ENCODE peak calls at places on chromosomes 6 and 20, in four cellular contexts. Y is SK-N-SH, G is H1, I is HepG2. W is an unnamed sample.
A peak's percentile ranks its signal among the peaks of the same experiment; 100 is the strongest.

GRCh38 chr6:156185113-156185512 is 592.1 kb upstream of the ARID1B start:
- DNase-seq in Y (no peak), G (no peak), I (no peak), W (no peak)

GRCh38 chr6:31882344-31882743 is 3.5 kb upstream of the SLC44A4 start:
- DNase-seq in Y (no peak), G (no peak), I (no peak), W (no peak)

GRCh38 chr6:108526739-108527174 is 34.0 kb upstream of the FOXO3 start:
- DNase-seq in Y (peak; percentile 64), G (no peak), I (peak; percentile 55), W (no peak)

GRCh38 chr20:2840967-2841531 is 504 bp downstream of the VPS16 start:
- DNase-seq in Y (peak; percentile 85), G (no peak), I (peak; percentile 66), W (no peak)

GRCh38 chr20:35252037-35252461 is 25.6 kb downstream of the MMP24 start:
- DNase-seq in Y (no peak), G (no peak), I (no peak), W (no peak)

GRCh38 chr6:43572015-43572414 is 3.8 kb downstream of the XPO5 start:
- DNase-seq in Y (no peak), G (no peak), I (no peak), W (no peak)

GRCh38 chr20:9454781-9455180 is 59.6 kb upstream of the LAMP5 start:
- DNase-seq in Y (no peak), G (no peak), I (no peak), W (no peak)

GRCh38 chr6:3316818-3317217 is 58.1 kb downstream of the PSMG4 start:
- DNase-seq in Y (no peak), G (no peak), I (no peak), W (no peak)

GRCh38 chr20:56875052-56875663 is 246.1 kb downstream of the TFAP2C start:
- DNase-seq in Y (no peak), G (no peak), I (no peak), W (peak; percentile 10)

GRCh38 chr6:134041093-134041492 is 11.3 kb downstream of the SLC2A12 start:
- DNase-seq in Y (no peak), G (no peak), I (no peak), W (peak; percentile 35)

GRCh38 chr20:2599265-2600060 is 53.0 kb upstream of the NOP56 start:
- DNase-seq in Y (no peak), G (no peak), I (no peak), W (no peak)

GRCh38 chr20:58135441-58136170 is 92.8 kb downstream of the ANKRD60 start:
- DNase-seq in Y (no peak), G (no peak), I (no peak), W (no peak)

GRCh38 chr20:63693079-63693974 is 3.1 kb upstream of the TNFRSF6B start:
- DNase-seq in Y (no peak), G (no peak), I (no peak), W (no peak)

GRCh38 chr20:21365771-21366170 is 31.6 kb downstream of the NKX2-4 start:
- DNase-seq in Y (no peak), G (no peak), I (no peak), W (no peak)

GRCh38 chr6:169386431-169387057 is 132.9 kb upstream of the THBS2 start:
- DNase-seq in Y (peak; percentile 24), G (no peak), I (no peak), W (no peak)

GRCh38 chr6:139637766-139638165 is 263.3 kb upstream of the CITED2 start:
- DNase-seq in Y (no peak), G (no peak), I (no peak), W (no peak)

GRCh38 chr20:62691485-62691884 is 17.2 kb upstream of the NTSR1 start:
- DNase-seq in Y (no peak), G (no peak), I (no peak), W (no peak)

GRCh38 chr20:45305262-45305661 is 1.4 kb upstream of the RBPJL start:
- DNase-seq in Y (no peak), G (no peak), I (no peak), W (no peak)

GRCh38 chr6:43622541-43622940 is 6.5 kb downstream of the GTPBP2 start:
- DNase-seq in Y (no peak), G (no peak), I (no peak), W (no peak)

GRCh38 chr6:90663873-90664272 is 77.0 kb upstream of the MAP3K7 start:
- DNase-seq in Y (no peak), G (peak; percentile 7), I (no peak), W (peak; percentile 18)

GRCh38 chr6:38499697-38500096 is 140.0 kb downstream of the BTBD9 start:
- DNase-seq in Y (no peak), G (no peak), I (no peak), W (no peak)

GRCh38 chr6:19837511-19838441 is 606 bp downstream of the ID4 start:
- DNase-seq in Y (peak; percentile 75), G (no peak), I (peak; percentile 21), W (no peak)

GRCh38 chr6:85460154-85460950 is 10.5 kb downstream of the NT5E start:
- DNase-seq in Y (no peak), G (no peak), I (no peak), W (no peak)

GRCh38 chr6:47168176-47168575 is 126.0 kb upstream of the ADGRF1 start:
- DNase-seq in Y (no peak), G (no peak), I (peak; percentile 52), W (peak; percentile 84)

GRCh38 chr20:62151225-62151624 is 7.7 kb downstream of the SS18L1 start:
- DNase-seq in Y (no peak), G (no peak), I (no peak), W (no peak)

GRCh38 chr6:12369355-12369754 is 79.2 kb downstream of the EDN1 start:
- DNase-seq in Y (no peak), G (no peak), I (no peak), W (no peak)

GRCh38 chr6:11685411-11686093 is 93.1 kb downstream of the ADTRP start:
- DNase-seq in Y (no peak), G (no peak), I (peak; percentile 9), W (peak; percentile 36)

GRCh38 chr6:170111141-170111664 is 179.7 kb downstream of the DLL1 start:
- DNase-seq in Y (no peak), G (no peak), I (no peak), W (no peak)

GRCh38 chr6:104575536-104575935 is 284.2 kb downstream of the HACE1 start:
- DNase-seq in Y (no peak), G (no peak), I (no peak), W (no peak)

GRCh38 chr6:27238010-27238983 is 9.2 kb upstream of the PRSS16 start:
- DNase-seq in Y (no peak), G (no peak), I (no peak), W (no peak)

GRCh38 chr6:168111911-168112310 is 32.9 kb upstream of the FRMD1 start:
- DNase-seq in Y (no peak), G (no peak), I (no peak), W (no peak)

GRCh38 chr6:34671801-34672656 is 24.5 kb downstream of the ILRUN start:
- DNase-seq in Y (no peak), G (no peak), I (no peak), W (no peak)

DNA sequence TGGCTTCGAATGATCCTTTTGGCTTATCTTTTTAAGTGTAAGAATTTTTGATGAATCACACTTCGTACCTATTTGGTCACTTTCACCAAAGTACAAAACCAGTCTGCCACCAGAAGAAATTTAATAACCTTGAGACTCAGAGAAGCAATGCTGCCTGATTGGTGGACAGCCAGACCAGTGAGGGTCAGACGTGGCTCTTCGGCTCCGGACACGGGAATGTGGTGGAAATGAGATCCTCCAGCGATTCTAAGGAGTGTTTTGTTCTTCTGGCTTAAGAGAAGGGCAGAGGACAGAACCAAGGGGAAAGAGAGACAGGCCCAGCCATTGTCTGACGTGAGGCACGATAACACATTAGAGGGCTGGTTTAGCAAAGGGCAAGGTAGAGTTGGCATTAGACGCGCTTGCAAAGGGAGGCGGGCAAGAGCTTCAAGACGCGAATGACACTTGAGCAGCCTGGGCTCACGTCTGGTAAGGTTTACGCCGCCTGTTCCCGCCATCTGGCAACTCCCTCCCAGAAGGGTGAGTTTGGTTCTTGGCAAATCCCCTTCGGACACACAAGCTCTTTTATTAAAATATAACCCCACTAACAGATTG is 49.9 kb upstream of the EZR start:
- DNase-seq in Y (no peak), G (no peak), I (no peak), W (peak; percentile 89)
- H3K4me3 ChIP-seq in Y (peak overlapping the region; percentile 56), G (no peak overlapping the region), I (no peak overlapping the region), W (peak overlapping the region; percentile 41)

DNA sequence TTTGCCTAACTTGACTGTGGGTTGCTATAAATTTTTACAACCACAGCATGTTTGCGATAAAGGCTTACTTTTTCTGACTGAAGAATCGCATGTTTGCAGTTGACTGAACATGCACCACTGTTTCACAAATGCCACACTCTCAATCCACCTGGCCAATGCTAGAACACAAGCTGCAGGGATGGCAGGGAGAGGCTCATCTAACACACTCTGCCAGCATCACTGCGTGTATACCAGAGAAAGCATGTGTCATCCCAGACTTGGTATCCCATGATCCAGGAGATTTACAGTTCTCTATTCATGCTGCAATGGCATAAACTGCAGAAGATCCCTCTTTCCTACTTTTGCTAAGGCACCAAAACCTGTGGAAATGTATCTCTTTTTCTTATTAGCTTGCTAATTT is 187.1 kb downstream of the HIVEP2 start:
- DNase-seq in Y (no peak), G (no peak), I (no peak), W (no peak)
- TF ChIP-seq JUND in Y (no peak), G (no peak), I (no peak), W (no peak)

GRCh38 chr6:41733349-41733706 is 2.1 kb downstream of the TFEB start:
- DNase-seq in Y (no peak), G (no peak), I (no peak), W (no peak)

GRCh38 chr6:41732149-41732548 is 3.3 kb downstream of the TFEB start:
- DNase-seq in Y (no peak), G (no peak), I (no peak), W (no peak)

GRCh38 chr6:41731561-41732086 is 3.8 kb downstream of the TFEB start:
- DNase-seq in Y (no peak), G (no peak), I (no peak), W (no peak)

GRCh38 chr6:41733707-41734665 is 1.4 kb downstream of the TFEB start:
- DNase-seq in Y (peak; percentile 93), G (no peak), I (peak; percentile 76), W (peak; percentile 36)

GRCh38 chr6:41732601-41733348 is 2.6 kb downstream of the TFEB start:
- DNase-seq in Y (no peak), G (no peak), I (no peak), W (no peak)
- H3K4me3 ChIP-seq in Y (peak overlapping the region; percentile 71), G (peak overlapping the region; percentile 60), I (peak overlapping the region; percentile 51), W (no peak overlapping the region)

DNA sequence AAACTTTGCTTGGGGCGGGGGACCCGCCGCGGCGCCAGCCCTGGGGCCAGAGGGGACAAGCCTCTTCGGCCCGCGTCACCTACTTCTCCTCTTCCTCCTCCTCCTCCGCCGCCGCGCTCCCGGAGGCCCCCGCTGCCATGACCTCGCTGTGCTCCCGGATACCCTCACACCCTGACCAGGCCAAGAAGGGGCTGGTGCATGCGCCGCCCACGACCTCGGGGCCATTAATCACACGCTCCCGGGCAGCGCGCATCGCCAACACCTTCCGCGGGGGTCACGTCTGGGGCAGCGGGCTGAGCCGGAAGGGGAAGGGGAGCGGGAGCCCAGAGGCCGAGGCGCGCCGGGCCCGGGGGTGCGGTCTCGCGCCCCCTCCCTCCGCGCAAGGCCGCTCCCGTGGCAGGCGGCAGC is 350 bp upstream of the CNR1 start:
- DNase-seq in Y (peak; percentile 73), G (no peak), I (no peak), W (no peak)
- TF ChIP-seq JUND in Y (no peak), G (no peak), I (no peak), W (no peak)

DNA sequence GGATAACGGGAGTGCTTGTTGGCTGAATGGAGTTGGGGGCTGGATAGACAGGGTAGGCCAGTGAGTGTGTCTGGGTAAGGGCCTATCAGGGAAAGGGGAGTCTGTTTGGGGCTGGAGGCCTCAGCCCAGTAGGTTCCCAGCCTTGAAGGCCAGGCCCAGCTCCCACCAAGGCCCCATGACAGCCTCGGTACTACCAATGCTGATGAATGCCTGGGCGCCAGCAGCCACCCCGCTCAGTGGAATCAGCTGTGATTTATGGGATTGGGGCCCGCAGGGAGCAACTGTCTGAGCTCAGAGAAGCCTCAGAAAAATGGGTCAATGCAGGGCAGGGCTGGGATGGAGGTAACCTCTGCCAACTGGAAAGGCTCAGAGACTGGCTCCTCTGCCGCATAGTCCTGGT is 36.2 kb downstream of the DLGAP4 start:
- DNase-seq in Y (no peak), G (no peak), I (no peak), W (no peak)
- H3K4me3 ChIP-seq in Y (no peak overlapping the region), G (no peak overlapping the region), I (no peak overlapping the region), W (no peak overlapping the region)